ENCODE peak calls at places on chromosomes 16 and 17, in eight cellular contexts. I is AG10803, T is H1, M is A673, R is GM12864, D is fibroblast of the aortic adventitia, Q is astrocyte of the cerebellum, G is right atrium auricular region. J is an unnamed sample.

GRCh38 chr17:72538921-72539352 is 418.1 kb downstream of the SOX9 start:
- DNase-seq in Q (no peak), M (no peak), T (peak; percentile 70), R (no peak), D (no peak), G (no peak), I (no peak), J (no peak)

GRCh38 chr16:69089091-69089912 is 16.2 kb upstream of the HAS3 start:
- DNase-seq in T (no peak), I (no peak), G (no peak), Q (no peak), R (peak; percentile 26), M (no peak), D (no peak), J (no peak)

GRCh38 chr17:19003966-19004600 is 481 bp downstream of the FAM83G start:
- DNase-seq in M (peak; percentile 62), R (no peak), I (peak; percentile 38), T (peak; percentile 76), Q (no peak), G (no peak), D (peak; percentile 19), J (no peak)

GRCh38 chr16:55496509-55497145 is 12.2 kb upstream of the LPCAT2 start:
- DNase-seq in T (peak; percentile 11), R (no peak), Q (no peak), M (no peak), D (no peak), G (no peak), I (no peak), J (no peak)

GRCh38 chr16:22419908-22420307 is 45.5 kb upstream of the CDR2 start:
- DNase-seq in D (no peak), Q (no peak), G (no peak), T (peak; percentile 35), I (no peak), R (no peak), M (no peak), J (no peak)

GRCh38 chr17:29084476-29085148 is 41.7 kb downstream of the PIPOX start:
- DNase-seq in D (no peak), I (no peak), Q (no peak), G (no peak), M (peak; percentile 54), T (no peak), R (no peak), J (no peak)

GRCh38 chr16:82067042-82067809 is 32.2 kb downstream of the HSD17B2 start:
- DNase-seq in G (no peak), M (no peak), R (no peak), D (peak; percentile 26), Q (no peak), T (no peak), I (peak; percentile 63), J (no peak)

GRCh38 chr16:19835989-19836421 is 48.6 kb downstream of the GPRC5B start:
- DNase-seq in M (no peak), R (no peak), I (peak; percentile 40), D (peak; percentile 63), T (no peak), G (no peak), Q (no peak), J (no peak)

GRCh38 chr17:75758131-75758905 is 6.7 kb downstream of the GALK1 start:
- DNase-seq in R (no peak), I (no peak), M (no peak), Q (no peak), G (no peak), D (no peak), T (no peak), J (no peak)

GRCh38 chr16:86634290-86634689 is 55.9 kb downstream of the FOXL1 start:
- DNase-seq in R (no peak), M (peak; percentile 60), Q (no peak), G (no peak), D (peak; percentile 51), T (no peak), I (no peak), J (no peak)

GRCh38 chr16:88469615-88470395 is 16.7 kb downstream of the ZFPM1 start:
- DNase-seq in M (no peak), G (no peak), R (no peak), Q (no peak), I (no peak), D (no peak), T (no peak), J (no peak)

GRCh38 chr17:66308856-66309255 is 6.4 kb downstream of the PRKCA start:
- DNase-seq in I (no peak), Q (no peak), D (no peak), R (no peak), G (no peak), M (no peak), T (no peak), J (no peak)

GRCh38 chr17:36500745-36501225 is 14.3 kb downstream of the ZNHIT3 start:
- DNase-seq in D (no peak), Q (no peak), M (no peak), I (no peak), T (no peak), G (no peak), R (no peak), J (no peak)

GRCh38 chr16:31198207-31198882 is 4.2 kb downstream of the PYCARD start:
- DNase-seq in T (no peak), G (no peak), Q (no peak), I (no peak), R (no peak), M (no peak), D (no peak), J (no peak)

GRCh38 chr16:27860091-27860490 is 203.4 kb downstream of the GSG1L start:
- DNase-seq in G (no peak), M (no peak), R (no peak), Q (no peak), D (no peak), T (no peak), I (no peak), J (no peak)

GRCh38 chr16:28258571-28258970 is 33.8 kb upstream of the SBK1 start:
- DNase-seq in G (no peak), D (peak; percentile 22), I (peak; percentile 9), T (no peak), M (peak; percentile 40), R (no peak), Q (no peak), J (no peak)

GRCh38 chr17:42441717-42442565 is 16.7 kb upstream of the ATP6V0A1 start:
- DNase-seq in T (no peak), D (no peak), Q (no peak), M (no peak), I (no peak), G (no peak), R (no peak), J (no peak)

GRCh38 chr17:44601574-44602372 is 44.5 kb downstream of the FZD2 start:
- DNase-seq in D (no peak), Q (no peak), R (no peak), G (no peak), M (no peak), T (no peak), I (peak; percentile 30), J (no peak)

GRCh38 chr16:81585785-81586184 is 141.2 kb downstream of the CMIP start:
- DNase-seq in Q (no peak), I (no peak), R (no peak), G (no peak), D (no peak), T (no peak), M (peak; percentile 26), J (no peak)

GRCh38 chr16:17970816-17971291 is 365.7 kb downstream of the NPIPA8 start:
- DNase-seq in G (peak; percentile 59), T (no peak), I (peak; percentile 22), D (no peak), Q (no peak), R (no peak), M (no peak), J (no peak)
- TF ChIP-seq CTCF in G (no peak), T (peak; percentile 43), I (peak; percentile 17), D (no peak), Q (no peak), R (peak; percentile 24), M (no peak), J (no peak)

DNA sequence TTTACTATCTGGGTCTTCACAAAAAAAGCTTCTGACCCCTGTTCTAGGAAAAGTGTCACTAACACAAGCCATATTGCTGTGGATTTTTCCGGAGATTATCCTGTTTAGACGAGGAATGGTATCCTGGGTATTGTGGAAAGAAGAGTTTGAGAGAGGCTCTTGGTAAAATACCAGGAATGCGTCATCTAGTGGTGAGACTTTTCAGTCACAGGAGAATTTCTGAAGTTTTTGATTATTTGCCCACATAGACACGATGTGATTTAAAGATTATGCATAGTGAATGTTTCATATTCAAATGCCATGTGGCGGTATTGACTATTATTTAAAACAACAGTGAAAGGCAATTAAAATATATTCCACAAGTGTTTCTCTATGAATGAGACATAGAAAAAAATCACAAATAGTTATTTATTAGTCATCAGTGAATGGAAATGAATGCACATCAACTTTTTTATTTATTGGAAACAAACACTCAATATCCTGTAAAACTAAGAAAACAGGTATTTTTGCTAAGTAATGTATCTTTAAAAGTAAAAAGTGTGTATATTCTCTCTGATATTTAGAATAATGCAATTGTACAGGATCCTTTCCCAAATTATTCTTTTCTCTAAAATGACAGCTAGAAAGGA is 7.8 kb downstream of the KRT28 start:
- DNase-seq in D (peak; percentile 66), G (no peak), M (peak; percentile 31), I (peak; percentile 53), R (no peak), T (no peak), Q (peak; percentile 31), J (no peak)
- TF ChIP-seq CTCF in D (peak; percentile 57), G (peak; percentile 64), M (peak; percentile 60), I (peak; percentile 77), R (peak; percentile 57), T (peak; percentile 61), Q (peak; percentile 55), J (peak; percentile 53)

DNA sequence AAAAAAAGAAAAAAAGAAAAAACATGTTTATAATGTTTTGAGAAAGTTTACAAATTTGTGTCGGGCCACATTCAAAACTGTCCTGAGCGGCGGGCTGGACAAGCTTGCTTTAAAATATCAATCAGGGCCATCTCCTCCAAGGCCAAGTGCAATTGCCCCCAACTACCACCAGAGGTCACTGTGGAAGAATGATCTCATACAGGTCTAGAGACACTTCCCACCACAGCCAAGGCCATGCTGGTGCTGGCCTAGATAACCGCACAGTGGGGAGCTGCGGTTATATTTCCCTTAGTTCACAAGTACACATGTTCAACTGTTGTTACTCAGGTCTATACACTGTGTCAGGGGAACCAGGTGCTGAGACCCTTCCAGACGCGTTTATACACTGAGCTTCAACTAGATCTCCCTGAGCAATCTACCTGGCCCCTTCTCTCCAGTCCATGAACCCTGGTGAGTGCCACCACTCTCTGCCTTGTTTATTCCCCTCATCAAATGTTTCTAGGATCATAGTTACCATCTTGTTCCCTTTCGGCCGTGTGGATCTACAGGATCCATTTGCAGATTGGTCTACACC is 83.8 kb upstream of the CCL2 start:
- DNase-seq in Q (peak; percentile 27), G (peak; percentile 84), I (peak; percentile 44), T (peak; percentile 82), M (peak; percentile 44), R (peak; percentile 16), D (peak; percentile 62), J (peak; percentile 34)
- TF ChIP-seq CTCF in Q (peak; percentile 92), G (peak; percentile 92), I (peak; percentile 91), T (peak; percentile 80), M (peak; percentile 63), R (peak; percentile 96), D (peak; percentile 92), J (peak; percentile 47)

GRCh38 chr17:50155115-50155819 is 4.8 kb upstream of the PPP1R9B start:
- DNase-seq in Q (no peak), R (no peak), M (no peak), T (no peak), I (peak; percentile 60), D (peak; percentile 91), G (no peak), J (no peak)
- TF ChIP-seq CTCF in Q (no peak), R (no peak), M (no peak), T (no peak), I (no peak), D (no peak), G (no peak), J (no peak)

GRCh38 chr16:5430598-5430997 is 333.0 kb upstream of the EEF2KMT start:
- DNase-seq in I (no peak), M (no peak), R (no peak), D (no peak), T (no peak), Q (no peak), G (no peak), J (no peak)
- TF ChIP-seq CTCF in I (no peak), M (no peak), R (no peak), D (no peak), T (no peak), Q (no peak), G (no peak), J (no peak)